ENCODE peak calls at places on chromosomes 3 and 15, in eight cellular contexts. One of them, this sample, is unnamed.

GRCh38 chr15:42137461-42138261 is 18.8 kb downstream of the PLA2G4F start:
- DNase-seq in psoas muscle: no peak
- DNase-seq in PC-9: no peak
- DNase-seq in MCF 10A: peak; percentile 76
- DNase-seq in mesothelial cell of epicardium: no peak
- DNase-seq in sigmoid colon: peak; percentile 28
- DNase-seq in nephron progenitor cell: no peak
- DNase-seq in brain microvascular endothelial cell: peak; percentile 38
- DNase-seq in this sample: peak; percentile 41

GRCh38 chr3:129829640-129830039 is 63.9 kb downstream of the TMCC1 start:
- DNase-seq in psoas muscle: peak; percentile 23
- DNase-seq in PC-9: peak; percentile 65
- DNase-seq in MCF 10A: peak; percentile 81
- DNase-seq in mesothelial cell of epicardium: no peak
- DNase-seq in sigmoid colon: no peak
- DNase-seq in nephron progenitor cell: peak; percentile 8
- DNase-seq in brain microvascular endothelial cell: peak; percentile 86
- DNase-seq in this sample: peak; percentile 32

GRCh38 chr3:188240189-188240981 is 86.4 kb downstream of the LPP start:
- DNase-seq in psoas muscle: no peak
- DNase-seq in PC-9: no peak
- DNase-seq in MCF 10A: no peak
- DNase-seq in mesothelial cell of epicardium: no peak
- DNase-seq in sigmoid colon: no peak
- DNase-seq in nephron progenitor cell: no peak
- DNase-seq in brain microvascular endothelial cell: no peak
- DNase-seq in this sample: no peak

GRCh38 chr3:161163297-161163696 is 57.8 kb upstream of the NMD3 start:
- DNase-seq in psoas muscle: no peak
- DNase-seq in PC-9: peak; percentile 30
- DNase-seq in MCF 10A: peak; percentile 73
- DNase-seq in mesothelial cell of epicardium: no peak
- DNase-seq in sigmoid colon: no peak
- DNase-seq in nephron progenitor cell: no peak
- DNase-seq in brain microvascular endothelial cell: peak; percentile 99
- DNase-seq in this sample: peak; percentile 24

GRCh38 chr3:184540777-184541681 is 20.6 kb upstream of the EPHB3 start:
- DNase-seq in psoas muscle: peak; percentile 37
- DNase-seq in PC-9: peak; percentile 90
- DNase-seq in MCF 10A: peak; percentile 85
- DNase-seq in mesothelial cell of epicardium: peak; percentile 87
- DNase-seq in sigmoid colon: peak; percentile 69
- DNase-seq in nephron progenitor cell: peak; percentile 79
- DNase-seq in brain microvascular endothelial cell: peak; percentile 16
- DNase-seq in this sample: peak; percentile 88

GRCh38 chr15:74333093-74333492 is 34.4 kb downstream of the CYP11A1 start:
- DNase-seq in psoas muscle: no peak
- DNase-seq in PC-9: no peak
- DNase-seq in MCF 10A: no peak
- DNase-seq in mesothelial cell of epicardium: no peak
- DNase-seq in sigmoid colon: no peak
- DNase-seq in nephron progenitor cell: no peak
- DNase-seq in brain microvascular endothelial cell: no peak
- DNase-seq in this sample: no peak

GRCh38 chr15:31223478-31224350 is 102.9 kb upstream of the KLF13 start:
- DNase-seq in psoas muscle: no peak
- DNase-seq in PC-9: no peak
- DNase-seq in MCF 10A: no peak
- DNase-seq in mesothelial cell of epicardium: no peak
- DNase-seq in sigmoid colon: no peak
- DNase-seq in nephron progenitor cell: no peak
- DNase-seq in brain microvascular endothelial cell: no peak
- DNase-seq in this sample: no peak

GRCh38 chr3:16807981-16808380 is 76.8 kb upstream of the PLCL2 start:
- DNase-seq in psoas muscle: no peak
- DNase-seq in PC-9: no peak
- DNase-seq in MCF 10A: no peak
- DNase-seq in mesothelial cell of epicardium: no peak
- DNase-seq in sigmoid colon: no peak
- DNase-seq in nephron progenitor cell: no peak
- DNase-seq in brain microvascular endothelial cell: no peak
- DNase-seq in this sample: no peak

GRCh38 chr3:135516143-135516542 is 449.4 kb upstream of the PPP2R3A start:
- DNase-seq in psoas muscle: no peak
- DNase-seq in PC-9: no peak
- DNase-seq in MCF 10A: peak; percentile 7
- DNase-seq in mesothelial cell of epicardium: no peak
- DNase-seq in sigmoid colon: no peak
- DNase-seq in nephron progenitor cell: no peak
- DNase-seq in brain microvascular endothelial cell: peak; percentile 5
- DNase-seq in this sample: no peak

GRCh38 chr3:104642827-104643226 is 723.9 kb upstream of the ALCAM start:
- DNase-seq in psoas muscle: no peak
- DNase-seq in PC-9: no peak
- DNase-seq in MCF 10A: no peak
- DNase-seq in mesothelial cell of epicardium: no peak
- DNase-seq in sigmoid colon: no peak
- DNase-seq in nephron progenitor cell: no peak
- DNase-seq in brain microvascular endothelial cell: no peak
- DNase-seq in this sample: no peak

GRCh38 chr3:27677554-27677953 is 44.6 kb downstream of the EOMES start:
- DNase-seq in psoas muscle: no peak
- DNase-seq in PC-9: peak; percentile 27
- DNase-seq in MCF 10A: peak; percentile 97
- DNase-seq in mesothelial cell of epicardium: no peak
- DNase-seq in sigmoid colon: peak; percentile 81
- DNase-seq in nephron progenitor cell: no peak
- DNase-seq in brain microvascular endothelial cell: peak; percentile 83
- DNase-seq in this sample: no peak

GRCh38 chr3:188975612-188976314 is 196.0 kb upstream of the TPRG1 start:
- DNase-seq in psoas muscle: no peak
- DNase-seq in PC-9: no peak
- DNase-seq in MCF 10A: no peak
- DNase-seq in mesothelial cell of epicardium: no peak
- DNase-seq in sigmoid colon: no peak
- DNase-seq in nephron progenitor cell: no peak
- DNase-seq in brain microvascular endothelial cell: peak; percentile 26
- DNase-seq in this sample: no peak

GRCh38 chr3:196778755-196779154 is 39.1 kb downstream of the PAK2 start:
- DNase-seq in psoas muscle: no peak
- DNase-seq in PC-9: no peak
- DNase-seq in MCF 10A: peak; percentile 20
- DNase-seq in mesothelial cell of epicardium: no peak
- DNase-seq in sigmoid colon: no peak
- DNase-seq in nephron progenitor cell: no peak
- DNase-seq in brain microvascular endothelial cell: peak; percentile 77
- DNase-seq in this sample: no peak

GRCh38 chr3:137020888-137021287 is 63.1 kb downstream of the IL20RB start:
- DNase-seq in psoas muscle: no peak
- DNase-seq in PC-9: no peak
- DNase-seq in MCF 10A: no peak
- DNase-seq in mesothelial cell of epicardium: no peak
- DNase-seq in sigmoid colon: no peak
- DNase-seq in nephron progenitor cell: no peak
- DNase-seq in brain microvascular endothelial cell: no peak
- DNase-seq in this sample: no peak

GRCh38 chr3:32249184-32249782 is 10.8 kb downstream of the CMTM8 start:
- DNase-seq in psoas muscle: no peak
- DNase-seq in PC-9: peak; percentile 17
- DNase-seq in MCF 10A: peak; percentile 88
- DNase-seq in mesothelial cell of epicardium: no peak
- DNase-seq in sigmoid colon: no peak
- DNase-seq in nephron progenitor cell: no peak
- DNase-seq in brain microvascular endothelial cell: peak; percentile 76
- DNase-seq in this sample: no peak

GRCh38 chr3:177622982-177623617 is 425.8 kb upstream of the TBL1XR1 start:
- DNase-seq in psoas muscle: no peak
- DNase-seq in PC-9: no peak
- DNase-seq in MCF 10A: no peak
- DNase-seq in mesothelial cell of epicardium: no peak
- DNase-seq in sigmoid colon: no peak
- DNase-seq in nephron progenitor cell: no peak
- DNase-seq in brain microvascular endothelial cell: no peak
- DNase-seq in this sample: no peak

GRCh38 chr3:177624523-177625495 is 427.5 kb upstream of the TBL1XR1 start:
- DNase-seq in psoas muscle: no peak
- DNase-seq in PC-9: no peak
- DNase-seq in MCF 10A: no peak
- DNase-seq in mesothelial cell of epicardium: no peak
- DNase-seq in sigmoid colon: no peak
- DNase-seq in nephron progenitor cell: no peak
- DNase-seq in brain microvascular endothelial cell: no peak
- DNase-seq in this sample: peak; percentile 25

GRCh38 chr3:177618873-177619771 is 421.8 kb upstream of the TBL1XR1 start:
- DNase-seq in psoas muscle: no peak
- DNase-seq in PC-9: peak; percentile 38
- DNase-seq in MCF 10A: peak; percentile 72
- DNase-seq in mesothelial cell of epicardium: no peak
- DNase-seq in sigmoid colon: no peak
- DNase-seq in nephron progenitor cell: no peak
- DNase-seq in brain microvascular endothelial cell: peak; percentile 50
- DNase-seq in this sample: no peak

GRCh38 chr3:177620073-177620472 is 422.8 kb upstream of the TBL1XR1 start:
- DNase-seq in psoas muscle: no peak
- DNase-seq in PC-9: no peak
- DNase-seq in MCF 10A: no peak
- DNase-seq in mesothelial cell of epicardium: no peak
- DNase-seq in sigmoid colon: no peak
- DNase-seq in nephron progenitor cell: no peak
- DNase-seq in brain microvascular endothelial cell: no peak
- DNase-seq in this sample: no peak

DNA sequence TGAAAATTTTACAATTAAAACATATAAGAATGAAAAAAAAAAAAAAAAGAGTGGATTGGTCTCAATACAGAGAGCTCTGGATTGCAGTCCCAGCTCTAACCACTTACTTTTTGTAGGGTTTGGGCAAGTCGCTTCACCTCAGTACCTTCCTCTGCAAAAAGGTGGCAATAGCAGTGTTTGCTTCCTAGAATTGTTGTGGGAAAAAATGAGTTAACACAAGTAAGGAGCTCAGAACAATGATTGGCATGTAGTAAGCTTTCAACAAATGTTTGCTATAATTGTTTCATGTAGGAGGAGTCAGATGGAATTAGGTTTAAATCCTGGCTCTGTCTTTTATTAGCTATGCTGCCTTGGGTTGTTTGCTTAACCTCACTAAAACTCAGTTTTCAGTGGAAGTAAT is 425.2 kb upstream of the TBL1XR1 start:
- DNase-seq in psoas muscle: no peak
- DNase-seq in PC-9: no peak
- DNase-seq in MCF 10A: no peak
- DNase-seq in mesothelial cell of epicardium: no peak
- DNase-seq in sigmoid colon: no peak
- DNase-seq in nephron progenitor cell: no peak
- DNase-seq in brain microvascular endothelial cell: no peak
- DNase-seq in this sample: no peak
- TF ChIP-seq CTCF in psoas muscle: no peak
- TF ChIP-seq CTCF in PC-9: no peak
- TF ChIP-seq CTCF in MCF 10A: no peak
- TF ChIP-seq CTCF in mesothelial cell of epicardium: no peak
- TF ChIP-seq CTCF in sigmoid colon: no peak
- TF ChIP-seq CTCF in nephron progenitor cell: no peak
- TF ChIP-seq CTCF in brain microvascular endothelial cell: no peak
- TF ChIP-seq CTCF in this sample: no peak

GRCh38 chr3:178443634-178444033 is 92.6 kb upstream of the KCNMB2 start:
- DNase-seq in psoas muscle: no peak
- DNase-seq in PC-9: no peak
- DNase-seq in MCF 10A: peak; percentile 23
- DNase-seq in mesothelial cell of epicardium: no peak
- DNase-seq in sigmoid colon: no peak
- DNase-seq in nephron progenitor cell: no peak
- DNase-seq in brain microvascular endothelial cell: no peak
- DNase-seq in this sample: no peak
- TF ChIP-seq CTCF in psoas muscle: peak; percentile 4
- TF ChIP-seq CTCF in PC-9: peak; percentile 43
- TF ChIP-seq CTCF in MCF 10A: peak; percentile 33
- TF ChIP-seq CTCF in mesothelial cell of epicardium: no peak
- TF ChIP-seq CTCF in sigmoid colon: no peak
- TF ChIP-seq CTCF in nephron progenitor cell: no peak
- TF ChIP-seq CTCF in brain microvascular endothelial cell: no peak
- TF ChIP-seq CTCF in this sample: no peak

DNA sequence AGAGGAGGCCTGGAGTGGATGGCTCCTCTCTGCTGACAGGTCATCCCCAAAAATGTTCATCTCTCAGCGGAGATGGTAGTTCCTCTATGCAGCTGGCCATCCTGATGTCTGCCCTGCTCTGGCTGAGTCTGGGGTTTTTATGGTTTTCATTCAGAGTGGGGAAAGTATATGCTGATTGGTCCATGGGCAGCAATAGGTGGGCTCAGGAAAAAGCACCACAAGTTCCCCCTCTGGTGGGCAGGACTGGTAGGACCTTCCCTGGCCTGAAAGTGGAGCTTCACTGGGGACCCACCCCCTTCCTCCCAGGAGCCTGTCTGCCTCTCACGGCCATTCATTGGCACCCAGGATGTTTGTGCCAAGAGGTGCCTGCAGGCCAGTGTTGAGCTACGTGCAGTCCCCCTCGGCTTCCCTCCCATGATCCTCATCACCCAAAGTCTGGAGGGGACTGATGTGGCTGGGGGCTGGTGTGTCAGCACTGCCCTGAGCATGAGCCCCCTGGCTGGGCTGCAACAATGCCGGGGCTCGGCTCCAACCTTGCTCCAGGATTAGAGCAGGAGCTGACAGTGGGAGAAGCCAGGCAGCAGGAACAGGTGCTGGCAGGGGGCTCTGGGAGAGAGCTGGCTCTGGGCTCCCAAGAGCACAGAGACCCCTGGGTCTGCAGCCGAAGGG is 13.1 kb upstream of the BLOC1S6 start:
- DNase-seq in psoas muscle: no peak
- DNase-seq in PC-9: peak; percentile 23
- DNase-seq in MCF 10A: peak; percentile 20
- DNase-seq in mesothelial cell of epicardium: peak; percentile 77
- DNase-seq in sigmoid colon: no peak
- DNase-seq in nephron progenitor cell: peak; percentile 84
- DNase-seq in brain microvascular endothelial cell: no peak
- DNase-seq in this sample: peak; percentile 55
- TF ChIP-seq CTCF in psoas muscle: no peak
- TF ChIP-seq CTCF in PC-9: peak; percentile 46
- TF ChIP-seq CTCF in MCF 10A: peak; percentile 27
- TF ChIP-seq CTCF in mesothelial cell of epicardium: peak; percentile 63
- TF ChIP-seq CTCF in sigmoid colon: no peak
- TF ChIP-seq CTCF in nephron progenitor cell: peak; percentile 68
- TF ChIP-seq CTCF in brain microvascular endothelial cell: peak; percentile 63
- TF ChIP-seq CTCF in this sample: no peak

DNA sequence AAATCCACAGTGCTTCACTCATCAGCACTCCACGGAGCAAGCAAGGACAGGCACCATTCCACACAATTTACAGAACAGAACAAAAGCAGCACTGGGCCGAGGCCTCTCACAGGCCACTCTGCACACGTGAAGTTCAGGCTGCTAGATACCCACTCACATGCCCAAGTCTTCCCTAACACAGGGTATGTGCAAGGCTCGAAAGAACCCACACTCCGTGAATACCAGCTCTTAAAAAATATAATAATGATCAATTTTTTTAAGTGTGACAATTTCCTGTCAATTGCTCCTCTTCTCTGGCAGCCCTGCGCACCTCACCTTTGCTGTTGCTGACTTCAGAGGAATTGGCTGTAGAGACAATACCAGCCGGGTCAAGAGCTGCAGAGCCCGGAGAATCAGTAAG is 19.0 kb downstream of the XPC start:
- DNase-seq in psoas muscle: no peak
- DNase-seq in PC-9: no peak
- DNase-seq in MCF 10A: no peak
- DNase-seq in mesothelial cell of epicardium: no peak
- DNase-seq in sigmoid colon: no peak
- DNase-seq in nephron progenitor cell: no peak
- DNase-seq in brain microvascular endothelial cell: no peak
- DNase-seq in this sample: no peak
- TF ChIP-seq CTCF in psoas muscle: no peak
- TF ChIP-seq CTCF in PC-9: no peak
- TF ChIP-seq CTCF in MCF 10A: no peak
- TF ChIP-seq CTCF in mesothelial cell of epicardium: no peak
- TF ChIP-seq CTCF in sigmoid colon: no peak
- TF ChIP-seq CTCF in nephron progenitor cell: no peak
- TF ChIP-seq CTCF in brain microvascular endothelial cell: no peak
- TF ChIP-seq CTCF in this sample: no peak